ENCODE peak calls at places on chromosomes 3 and 15, in ten cellular contexts. X is AG10803, W is NAMALWA, A is NCI-H2171 treated with DMSO at 0.1 percent for 48 hours, V is M059J, O is GM13977, Z is GM23248, L is kidney, Q is amniotic epithelial cell, C is activated gamma-delta T cell treated with Interleukin-2 at 50 U/mL for 16 hours. R is an unnamed sample.

GRCh38 chr3:5295191-5295690 is 107.7 kb downstream of the EDEM1 start:
- DNase-seq in X (no peak), W (no peak), A (no peak), V (no peak), O (no peak), Z (no peak), L (no peak), Q (no peak), C (no peak), R (no peak)

GRCh38 chr3:136311256-136311655 is 61.1 kb downstream of the PCCB start:
- DNase-seq in X (no peak), W (no peak), A (no peak), V (no peak), O (no peak), Z (no peak), L (no peak), Q (no peak), C (no peak), R (no peak)

GRCh38 chr3:52036829-52037228 is 19.5 kb downstream of the DUSP7 start:
- DNase-seq in X (no peak), W (no peak), A (no peak), V (no peak), O (no peak), Z (no peak), L (no peak), Q (no peak), C (no peak), R (no peak)

GRCh38 chr3:48851407-48851806 is 3.7 kb upstream of the PRKAR2A start:
- DNase-seq in X (no peak), W (peak; percentile 3), A (peak; percentile 16), V (peak; percentile 31), O (no peak), Z (peak; percentile 23), L (no peak), Q (peak; percentile 43), C (no peak), R (peak; percentile 40)

GRCh38 chr3:71504250-71505036 is 79.1 kb downstream of the FOXP1 start:
- DNase-seq in X (peak; percentile 91), W (no peak), A (no peak), V (peak; percentile 88), O (no peak), Z (peak; percentile 98), L (no peak), Q (peak; percentile 91), C (no peak), R (peak; percentile 93)

GRCh38 chr3:183637106-183637486 is 1.7 kb downstream of the KLHL24 start:
- DNase-seq in X (no peak), W (no peak), A (no peak), V (no peak), O (no peak), Z (peak; percentile 9), L (no peak), Q (no peak), C (no peak), R (peak; percentile 22)

GRCh38 chr3:31770822-31771326 is 210.2 kb downstream of the OSBPL10 start:
- DNase-seq in X (peak; percentile 20), W (no peak), A (no peak), V (no peak), O (no peak), Z (peak; percentile 50), L (no peak), Q (peak; percentile 78), C (no peak), R (no peak)

GRCh38 chr15:23736291-23736690 is 49.2 kb upstream of the NDN start:
- DNase-seq in X (no peak), W (no peak), A (no peak), V (no peak), O (no peak), Z (no peak), L (no peak), Q (no peak), C (no peak), R (no peak)

GRCh38 chr15:93072440-93073394 is 16.3 kb downstream of the RGMA start:
- DNase-seq in X (peak; percentile 60), W (no peak), A (peak; percentile 61), V (peak; percentile 55), O (no peak), Z (peak; percentile 51), L (peak; percentile 92), Q (peak; percentile 41), C (no peak), R (peak; percentile 58)

GRCh38 chr15:65305144-65305758 is 774 bp downstream of the RNU5B-1 start:
- DNase-seq in X (no peak), W (no peak), A (no peak), V (no peak), O (peak; percentile 33), Z (no peak), L (no peak), Q (no peak), C (no peak), R (no peak)

GRCh38 chr15:52112203-52112750 is 298 bp downstream of the BCL2L10 start:
- DNase-seq in X (no peak), W (no peak), A (no peak), V (no peak), O (peak; percentile 76), Z (peak; percentile 45), L (peak; percentile 79), Q (no peak), C (peak; percentile 30), R (no peak)

GRCh38 chr3:34364345-34364744 is 565.9 kb downstream of the PDCD6IP start:
- DNase-seq in X (no peak), W (no peak), A (no peak), V (no peak), O (no peak), Z (no peak), L (no peak), Q (no peak), C (no peak), R (no peak)

GRCh38 chr15:31149987-31150386 is 48.5 kb upstream of the TRPM1 start:
- DNase-seq in X (no peak), W (no peak), A (no peak), V (no peak), O (no peak), Z (no peak), L (no peak), Q (no peak), C (no peak), R (no peak)

GRCh38 chr3:193901007-193901406 is 234.9 kb upstream of the HES1 start:
- DNase-seq in X (no peak), W (no peak), A (no peak), V (no peak), O (no peak), Z (no peak), L (no peak), Q (no peak), C (no peak), R (no peak)

GRCh38 chr3:23600178-23600577 is 205.6 kb upstream of the UBE2E1 start:
- DNase-seq in X (peak; percentile 86), W (no peak), A (no peak), V (peak; percentile 88), O (no peak), Z (peak; percentile 83), L (no peak), Q (peak; percentile 93), C (no peak), R (peak; percentile 82)

GRCh38 chr3:155138677-155139076 is 58.6 kb downstream of the MME start:
- DNase-seq in X (no peak), W (no peak), A (no peak), V (no peak), O (no peak), Z (no peak), L (no peak), Q (no peak), C (no peak), R (no peak)

GRCh38 chr15:59158701-59159034 is 48.0 kb upstream of the LDHAL6B start:
- DNase-seq in X (no peak), W (no peak), A (peak; percentile 30), V (no peak), O (no peak), Z (no peak), L (peak; percentile 72), Q (no peak), C (no peak), R (no peak)

GRCh38 chr3:146590521-146590920 is 14.6 kb downstream of the PLSCR5 start:
- DNase-seq in X (peak; percentile 14), W (no peak), A (no peak), V (no peak), O (no peak), Z (peak; percentile 58), L (no peak), Q (no peak), C (no peak), R (peak; percentile 52)

GRCh38 chr3:108202080-108202479 is 20.1 kb downstream of the IFT57 start:
- DNase-seq in X (peak; percentile 68), W (no peak), A (no peak), V (no peak), O (no peak), Z (peak; percentile 27), L (no peak), Q (peak; percentile 59), C (no peak), R (peak; percentile 70)

GRCh38 chr15:62269504-62269903 is 104.4 kb upstream of the C2CD4B start:
- DNase-seq in X (no peak), W (no peak), A (no peak), V (peak; percentile 4), O (no peak), Z (peak; percentile 22), L (no peak), Q (peak; percentile 9), C (no peak), R (peak; percentile 6)